ENCODE peak calls at places on chromosome 20, in six cellular contexts. H is H1, F is GM12878, A is K562, Y is GM12892, U is HepG2. G is an unnamed sample.

GRCh38 chr20:41407617-41408016 is 41.0 kb upstream of the EMILIN3 start:
- DNase-seq in H (no peak), F (no peak), A (peak; percentile 27), Y (no peak), U (no peak), G (no peak)

GRCh38 chr20:63290677-63291472 is 2.1 kb upstream of the COL20A1 start:
- DNase-seq in H (peak; percentile 33), F (no peak), A (peak; percentile 84), Y (peak; percentile 95), U (peak; percentile 41), G (peak; percentile 92)

GRCh38 chr20:17992847-17993508 is 24.2 kb downstream of the MGME1 start:
- DNase-seq in H (no peak), F (no peak), A (no peak), Y (no peak), U (no peak), G (no peak)

GRCh38 chr20:48723308-48724264 is 104.2 kb downstream of the PREX1 start:
- DNase-seq in H (no peak), F (no peak), A (no peak), Y (no peak), U (peak; percentile 73), G (no peak)

GRCh38 chr20:35910254-35910653 is 44.0 kb downstream of the SCAND1 start:
- DNase-seq in H (no peak), F (no peak), A (no peak), Y (no peak), U (no peak), G (no peak)

GRCh38 chr20:258963-259362 is 1.4 kb downstream of the DEFB132 start:
- DNase-seq in H (no peak), F (no peak), A (peak; percentile 29), Y (no peak), U (peak; percentile 67), G (no peak)

GRCh38 chr20:16475225-16475624 is 98.0 kb downstream of the KIF16B start:
- DNase-seq in H (no peak), F (no peak), A (no peak), Y (no peak), U (peak; percentile 98), G (no peak)

GRCh38 chr20:4234128-4234527 is 218.8 kb upstream of the RNF24 start:
- DNase-seq in H (no peak), F (no peak), A (no peak), Y (no peak), U (no peak), G (no peak)

GRCh38 chr20:20210327-20210726 is 157.6 kb upstream of the INSM1 start:
- DNase-seq in H (no peak), F (no peak), A (no peak), Y (no peak), U (no peak), G (no peak)

GRCh38 chr20:57835462-57836455 is 125.9 kb upstream of the PMEPA1 start:
- DNase-seq in H (no peak), F (no peak), A (no peak), Y (no peak), U (no peak), G (no peak)

GRCh38 chr20:36845288-36845969 is 30.5 kb upstream of the TLDC2 start:
- DNase-seq in H (no peak), F (no peak), A (no peak), Y (no peak), U (no peak), G (no peak)

GRCh38 chr20:23294671-23295070 is 55.9 kb upstream of the NXT1 start:
- DNase-seq in H (no peak), F (no peak), A (no peak), Y (no peak), U (no peak), G (no peak)
- TF ChIP-seq TAF1 in H (no peak), F (no peak), A (no peak), Y (no peak), U (no peak), G (no peak)

DNA sequence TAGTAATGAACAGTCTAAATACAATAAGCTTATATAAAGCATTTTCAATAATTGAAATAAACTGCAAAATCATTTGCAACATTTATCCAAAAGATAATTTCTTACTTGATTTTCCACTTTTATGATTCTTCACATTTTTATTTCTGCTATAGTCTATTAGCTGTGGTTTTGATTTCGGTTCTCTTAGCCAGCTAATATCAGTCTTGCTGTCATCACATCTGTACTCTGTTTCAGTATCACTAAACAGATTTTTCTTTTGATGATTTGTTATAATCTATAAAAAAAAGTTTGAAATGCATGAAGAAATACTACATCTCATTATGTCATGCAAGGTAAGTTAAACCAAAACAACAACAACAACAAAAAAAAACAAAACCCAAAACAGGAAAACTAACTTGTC is 53.2 kb downstream of the SYCP2 start:
- DNase-seq in H (no peak), F (no peak), A (no peak), Y (no peak), U (no peak), G (no peak)
- TF ChIP-seq TAF1 in H (no peak), F (no peak), A (no peak), Y (no peak), U (no peak), G (no peak)

GRCh38 chr20:5863040-5863811 is 87.1 kb downstream of the TRMT6 start:
- DNase-seq in H (no peak), F (no peak), A (no peak), Y (no peak), U (no peak), G (no peak)
- TF ChIP-seq TAF1 in H (no peak), F (no peak), A (no peak), Y (no peak), U (no peak), G (no peak)

DNA sequence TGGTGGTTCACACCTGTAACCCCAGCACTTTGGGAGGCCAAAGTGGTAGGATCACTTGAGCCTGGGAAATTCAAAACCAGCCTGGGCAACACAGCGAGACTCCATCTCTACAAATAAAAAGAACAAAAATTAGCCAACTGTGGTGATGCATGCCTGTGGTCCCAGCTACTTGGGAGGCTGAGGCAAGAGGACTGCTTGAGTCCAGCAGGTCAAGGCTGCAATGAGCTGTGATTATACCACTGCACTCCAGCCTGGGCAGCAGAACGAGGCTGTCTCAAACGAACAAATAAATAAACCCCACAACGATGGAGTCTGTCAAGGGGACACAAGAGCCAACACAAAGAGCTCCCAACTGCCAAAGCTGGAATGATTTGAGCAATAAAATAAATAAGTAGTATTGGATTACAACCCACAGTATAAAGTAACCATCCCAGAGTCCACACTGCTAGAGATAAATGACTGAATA is 13.5 kb downstream of the ZMYND8 start:
- DNase-seq in H (no peak), F (no peak), A (no peak), Y (no peak), U (no peak), G (no peak)
- TF ChIP-seq TAF1 in H (no peak), F (no peak), A (no peak), Y (no peak), U (no peak), G (no peak)

GRCh38 chr20:38317422-38317821 is 13.5 kb downstream of the BPI start:
- DNase-seq in H (no peak), F (no peak), A (no peak), Y (no peak), U (no peak), G (no peak)

GRCh38 chr20:38311100-38311499 is 7.1 kb downstream of the BPI start:
- DNase-seq in H (no peak), F (no peak), A (no peak), Y (no peak), U (no peak), G (no peak)

GRCh38 chr20:38313676-38314075 is 9.7 kb downstream of the BPI start:
- DNase-seq in H (no peak), F (no peak), A (no peak), Y (no peak), U (no peak), G (no peak)

GRCh38 chr20:38316341-38316740 is 12.4 kb downstream of the BPI start:
- DNase-seq in H (no peak), F (no peak), A (no peak), Y (no peak), U (no peak), G (no peak)

GRCh38 chr20:38315290-38315966 is 11.5 kb downstream of the BPI start:
- DNase-seq in H (no peak), F (no peak), A (no peak), Y (no peak), U (no peak), G (no peak)
- TF ChIP-seq TAF1 in H (no peak), F (no peak), A (no peak), Y (no peak), U (no peak), G (no peak)

G was measured in GM12891.